ENCODE peak calls at places on chromosomes 16 and 17, in six cellular contexts. One of them, this sample, is unnamed.

GRCh38 chr17:19705201-19705600 is 11.2 kb downstream of the SLC47A2 start:
- DNase-seq in prostate gland: no peak
- DNase-seq in heart left ventricle: no peak
- DNase-seq in spleen: no peak
- DNase-seq in Caco-2: no peak
- DNase-seq in HFF-Myc: no peak
- DNase-seq in this sample: no peak

GRCh38 chr17:54974758-54975157 is 6.2 kb downstream of the STXBP4 start:
- DNase-seq in prostate gland: no peak
- DNase-seq in heart left ventricle: no peak
- DNase-seq in spleen: no peak
- DNase-seq in Caco-2: no peak
- DNase-seq in HFF-Myc: no peak
- DNase-seq in this sample: no peak

GRCh38 chr17:60315650-60316049 is 76.3 kb downstream of the USP32 start:
- DNase-seq in prostate gland: no peak
- DNase-seq in heart left ventricle: no peak
- DNase-seq in spleen: no peak
- DNase-seq in Caco-2: no peak
- DNase-seq in HFF-Myc: no peak
- DNase-seq in this sample: no peak

GRCh38 chr17:57338257-57338919 is 82.1 kb downstream of the MSI2 start:
- DNase-seq in prostate gland: no peak
- DNase-seq in heart left ventricle: no peak
- DNase-seq in spleen: no peak
- DNase-seq in Caco-2: no peak
- DNase-seq in HFF-Myc: no peak
- DNase-seq in this sample: no peak

GRCh38 chr16:89921699-89922476 is 1.3 kb upstream of the TUBB3 start:
- DNase-seq in prostate gland: no peak
- DNase-seq in heart left ventricle: peak
- DNase-seq in spleen: no peak
- DNase-seq in Caco-2: peak
- DNase-seq in HFF-Myc: peak
- DNase-seq in this sample: no peak

GRCh38 chr17:8365143-8365542 is 11.4 kb downstream of the KRABD2 start:
- DNase-seq in prostate gland: no peak
- DNase-seq in heart left ventricle: no peak
- DNase-seq in spleen: no peak
- DNase-seq in Caco-2: no peak
- DNase-seq in HFF-Myc: no peak
- DNase-seq in this sample: no peak

GRCh38 chr17:731943-732787 is at the start of gene TLCD3A:
- DNase-seq in prostate gland: peak
- DNase-seq in heart left ventricle: peak
- DNase-seq in spleen: peak
- DNase-seq in Caco-2: peak
- DNase-seq in HFF-Myc: no peak
- DNase-seq in this sample: peak

GRCh38 chr16:3158014-3158497 is 23.2 kb downstream of the ZNF213 start:
- DNase-seq in prostate gland: peak
- DNase-seq in heart left ventricle: no peak
- DNase-seq in spleen: no peak
- DNase-seq in Caco-2: no peak
- DNase-seq in HFF-Myc: no peak
- DNase-seq in this sample: no peak

GRCh38 chr16:85767569-85767968 is 16.7 kb upstream of the C16orf74 start:
- DNase-seq in prostate gland: no peak
- DNase-seq in heart left ventricle: no peak
- DNase-seq in spleen: no peak
- DNase-seq in Caco-2: no peak
- DNase-seq in HFF-Myc: no peak
- DNase-seq in this sample: no peak

GRCh38 chr17:2711608-2712299 is at the start of gene CLUH:
- DNase-seq in prostate gland: peak
- DNase-seq in heart left ventricle: peak
- DNase-seq in spleen: peak
- DNase-seq in Caco-2: peak
- DNase-seq in HFF-Myc: peak
- DNase-seq in this sample: peak

GRCh38 chr17:7177954-7178477 is 1.2 kb downstream of the ASGR1 start:
- DNase-seq in prostate gland: no peak
- DNase-seq in heart left ventricle: no peak
- DNase-seq in spleen: no peak
- DNase-seq in Caco-2: peak
- DNase-seq in HFF-Myc: no peak
- DNase-seq in this sample: no peak

GRCh38 chr16:1471569-1472194 is 3.1 kb downstream of the CLCN7 start:
- DNase-seq in prostate gland: no peak
- DNase-seq in heart left ventricle: no peak
- DNase-seq in spleen: no peak
- DNase-seq in Caco-2: no peak
- DNase-seq in HFF-Myc: no peak
- DNase-seq in this sample: no peak

GRCh38 chr17:46783031-46783593 is 35.4 kb downstream of the WNT3 start:
- DNase-seq in prostate gland: no peak
- DNase-seq in heart left ventricle: no peak
- DNase-seq in spleen: no peak
- DNase-seq in Caco-2: no peak
- DNase-seq in HFF-Myc: no peak
- DNase-seq in this sample: no peak

GRCh38 chr17:78717431-78717980 is 64.6 kb downstream of the CYTH1 start:
- DNase-seq in prostate gland: peak
- DNase-seq in heart left ventricle: no peak
- DNase-seq in spleen: no peak
- DNase-seq in Caco-2: no peak
- DNase-seq in HFF-Myc: no peak
- DNase-seq in this sample: no peak

GRCh38 chr17:79721993-79722671 is 8.6 kb upstream of the ENPP7 start:
- DNase-seq in prostate gland: no peak
- DNase-seq in heart left ventricle: no peak
- DNase-seq in spleen: no peak
- DNase-seq in Caco-2: peak
- DNase-seq in HFF-Myc: no peak
- DNase-seq in this sample: no peak

GRCh38 chr17:7313028-7313889 is 1.9 kb downstream of the GPS2 start:
- DNase-seq in prostate gland: no peak
- DNase-seq in heart left ventricle: no peak
- DNase-seq in spleen: no peak
- DNase-seq in Caco-2: no peak
- DNase-seq in HFF-Myc: no peak
- DNase-seq in this sample: no peak

GRCh38 chr17:31588034-31588433 is 196.6 kb downstream of the RAB11FIP4 start:
- DNase-seq in prostate gland: no peak
- DNase-seq in heart left ventricle: no peak
- DNase-seq in spleen: peak
- DNase-seq in Caco-2: no peak
- DNase-seq in HFF-Myc: no peak
- DNase-seq in this sample: no peak

GRCh38 chr17:5581655-5582054 is 2.7 kb downstream of the NLRP1 start:
- DNase-seq in prostate gland: no peak
- DNase-seq in heart left ventricle: no peak
- DNase-seq in spleen: no peak
- DNase-seq in Caco-2: no peak
- DNase-seq in HFF-Myc: no peak
- DNase-seq in this sample: no peak

GRCh38 chr16:85316321-85316919 is 204.1 kb upstream of the CIBAR2 start:
- DNase-seq in prostate gland: peak
- DNase-seq in heart left ventricle: no peak
- DNase-seq in spleen: peak
- DNase-seq in Caco-2: peak
- DNase-seq in HFF-Myc: no peak
- DNase-seq in this sample: peak

GRCh38 chr17:41695954-41696720 is 7.5 kb downstream of the EIF1 start:
- DNase-seq in prostate gland: no peak
- DNase-seq in heart left ventricle: no peak
- DNase-seq in spleen: peak
- DNase-seq in Caco-2: peak
- DNase-seq in HFF-Myc: no peak
- DNase-seq in this sample: peak

GRCh38 chr16:78444-79145 is 570 bp downstream of the MPG start:
- DNase-seq in prostate gland: no peak
- DNase-seq in heart left ventricle: no peak
- DNase-seq in spleen: peak
- DNase-seq in Caco-2: no peak
- DNase-seq in HFF-Myc: no peak
- DNase-seq in this sample: no peak

GRCh38 chr17:47315451-47316266 is 8.1 kb upstream of the EFCAB13 start:
- DNase-seq in prostate gland: peak
- DNase-seq in heart left ventricle: no peak
- DNase-seq in spleen: no peak
- DNase-seq in Caco-2: no peak
- DNase-seq in HFF-Myc: peak
- DNase-seq in this sample: peak

DNA sequence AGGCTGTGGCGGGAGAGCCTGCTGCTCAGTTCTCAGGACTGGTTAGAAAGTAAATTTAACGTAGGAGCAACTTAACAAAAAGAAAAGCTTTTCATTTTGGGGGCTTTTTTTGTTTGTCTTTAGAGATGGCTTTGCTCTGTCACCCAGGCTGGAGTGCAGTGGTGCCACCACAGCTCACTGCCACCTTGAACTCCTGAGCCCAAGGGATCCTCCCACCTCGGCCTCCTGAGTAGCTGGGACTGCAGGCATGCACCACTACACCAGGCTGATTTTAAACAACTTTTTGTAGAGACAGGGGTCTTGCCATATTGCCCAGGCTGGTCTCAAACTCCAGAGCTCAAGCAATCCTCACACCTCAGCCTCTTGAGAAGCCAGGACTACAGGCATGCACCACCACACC is 205.0 kb downstream of the RPTOR start:
- DNase-seq in prostate gland: no peak
- DNase-seq in heart left ventricle: no peak
- DNase-seq in spleen: no peak
- DNase-seq in Caco-2: no peak
- DNase-seq in HFF-Myc: no peak
- DNase-seq in this sample: no peak
- TF ChIP-seq CTCF in prostate gland: no peak
- TF ChIP-seq CTCF in heart left ventricle: no peak
- TF ChIP-seq CTCF in spleen: no peak
- TF ChIP-seq CTCF in Caco-2: no peak
- TF ChIP-seq CTCF in HFF-Myc: no peak
- TF ChIP-seq CTCF in this sample: no peak

DNA sequence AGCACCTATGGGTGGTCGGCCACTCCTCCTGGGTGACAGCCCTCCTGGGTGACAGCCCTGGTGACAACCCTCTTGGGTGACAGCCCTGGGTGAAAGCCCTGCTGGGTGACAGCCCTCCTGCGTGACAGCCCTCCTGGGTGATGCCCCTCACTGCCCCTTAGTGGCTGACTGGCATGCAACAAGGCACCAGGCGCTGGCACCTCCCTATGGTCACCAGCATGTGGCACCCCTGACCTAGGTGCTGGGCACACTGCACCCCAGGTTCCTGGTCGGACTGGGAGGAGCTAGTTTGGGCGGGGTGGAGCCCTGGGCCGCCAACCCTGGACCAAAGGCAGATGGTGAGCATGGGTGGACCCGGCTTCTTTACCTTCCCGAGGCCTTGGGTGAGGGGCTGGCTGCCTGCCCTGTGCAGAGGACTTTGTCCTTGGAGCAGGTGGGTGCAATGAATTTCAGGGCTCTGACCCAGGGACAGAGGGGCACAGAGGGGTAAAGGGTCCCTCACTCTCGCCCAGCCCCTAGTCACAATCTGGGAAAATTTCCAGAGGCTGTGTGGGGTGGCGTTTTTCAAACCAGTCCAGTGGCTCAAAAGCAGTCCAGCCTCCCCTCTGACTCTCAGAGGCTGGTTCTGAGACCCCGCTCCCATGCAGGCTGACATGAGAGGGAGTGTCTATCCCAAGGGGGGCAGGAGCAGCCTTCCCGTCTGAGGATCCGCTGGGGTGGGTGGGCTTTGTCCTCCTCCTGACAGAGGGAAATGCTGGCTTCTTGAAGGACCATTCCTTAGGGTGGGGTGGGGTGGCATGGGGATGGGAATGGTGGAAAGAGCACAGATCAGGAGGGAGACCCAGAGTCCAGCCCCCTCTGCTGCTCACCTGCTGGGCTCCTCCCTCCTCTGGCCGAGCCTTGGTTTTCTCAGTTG is 25.9 kb upstream of the TNFRSF13B start:
- DNase-seq in prostate gland: no peak
- DNase-seq in heart left ventricle: peak
- DNase-seq in spleen: peak
- DNase-seq in Caco-2: no peak
- DNase-seq in HFF-Myc: no peak
- DNase-seq in this sample: no peak
- TF ChIP-seq CTCF in prostate gland: no peak
- TF ChIP-seq CTCF in heart left ventricle: no peak
- TF ChIP-seq CTCF in spleen: no peak
- TF ChIP-seq CTCF in Caco-2: no peak
- TF ChIP-seq CTCF in HFF-Myc: no peak
- TF ChIP-seq CTCF in this sample: no peak

DNA sequence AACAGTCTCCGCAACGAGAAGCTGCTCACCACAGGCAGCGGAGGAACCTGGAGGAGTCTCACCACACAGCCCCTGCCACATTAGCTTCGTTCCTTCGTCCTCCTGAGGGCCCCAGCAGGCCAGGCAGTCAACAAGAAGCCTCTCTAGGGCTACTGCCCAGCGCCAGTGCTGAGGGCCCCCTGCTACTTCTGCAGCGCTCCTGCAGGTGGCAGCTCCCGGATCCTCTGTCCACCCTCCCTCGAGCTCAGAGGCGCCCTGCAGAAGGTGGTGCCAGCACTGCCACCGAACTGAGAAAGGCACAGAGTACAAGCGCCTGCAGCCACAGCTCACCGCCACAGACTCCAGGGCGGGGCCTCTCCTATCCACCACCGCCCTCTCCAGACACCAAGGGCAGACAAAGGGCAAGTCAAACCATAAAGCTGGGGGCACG is 27.3 kb downstream of the KDM8 start:
- DNase-seq in prostate gland: no peak
- DNase-seq in heart left ventricle: peak
- DNase-seq in spleen: peak
- DNase-seq in Caco-2: no peak
- DNase-seq in HFF-Myc: no peak
- DNase-seq in this sample: no peak
- TF ChIP-seq CTCF in prostate gland: no peak
- TF ChIP-seq CTCF in heart left ventricle: no peak
- TF ChIP-seq CTCF in spleen: peak
- TF ChIP-seq CTCF in Caco-2: no peak
- TF ChIP-seq CTCF in HFF-Myc: no peak
- TF ChIP-seq CTCF in this sample: no peak

GRCh38 chr17:45162022-45162687 is 480 bp downstream of the HEXIM2 start:
- DNase-seq in prostate gland: no peak
- DNase-seq in heart left ventricle: no peak
- DNase-seq in spleen: peak
- DNase-seq in Caco-2: no peak
- DNase-seq in HFF-Myc: no peak
- DNase-seq in this sample: no peak

GRCh38 chr17:45161288-45162021 is at the start of gene HEXIM2:
- DNase-seq in prostate gland: peak
- DNase-seq in heart left ventricle: peak
- DNase-seq in spleen: peak
- DNase-seq in Caco-2: peak
- DNase-seq in HFF-Myc: peak
- DNase-seq in this sample: peak

GRCh38 chr17:45156242-45156641 is 5.4 kb upstream of the HEXIM2 start:
- DNase-seq in prostate gland: no peak
- DNase-seq in heart left ventricle: no peak
- DNase-seq in spleen: no peak
- DNase-seq in Caco-2: no peak
- DNase-seq in HFF-Myc: no peak
- DNase-seq in this sample: no peak

GRCh38 chr17:45164734-45165269 is 3.1 kb downstream of the HEXIM2 start:
- DNase-seq in prostate gland: no peak
- DNase-seq in heart left ventricle: no peak
- DNase-seq in spleen: peak
- DNase-seq in Caco-2: no peak
- DNase-seq in HFF-Myc: no peak
- DNase-seq in this sample: no peak

GRCh38 chr17:45160505-45161287 is 979 bp upstream of the HEXIM2 start:
- DNase-seq in prostate gland: peak
- DNase-seq in heart left ventricle: peak
- DNase-seq in spleen: peak
- DNase-seq in Caco-2: peak
- DNase-seq in HFF-Myc: no peak
- DNase-seq in this sample: no peak
- TF ChIP-seq CTCF in prostate gland: peak
- TF ChIP-seq CTCF in heart left ventricle: peak
- TF ChIP-seq CTCF in spleen: peak
- TF ChIP-seq CTCF in Caco-2: peak
- TF ChIP-seq CTCF in HFF-Myc: no peak
- TF ChIP-seq CTCF in this sample: peak